ENCODE peak calls at places on chromosomes 7 and 10, in six cellular contexts. E is GM13977; O is NCI-H345; P is HTR-8/SVneo; M is adipocyte; D is effector CD4-positive, alpha-beta T cell. I is an unnamed sample.

GRCh38 chr7:73351447-73352167 is 23.6 kb downstream of the FKBP6 start:
- DNase-seq in E (no peak), O (no peak), P (no peak), M (no peak), D (no peak), I (no peak)

GRCh38 chr7:45013465-45013967 is 13.5 kb downstream of the CCM2 start:
- DNase-seq in E (no peak), O (no peak), P (no peak), M (no peak), D (no peak), I (no peak)

GRCh38 chr7:129969881-129970446 is 17.2 kb upstream of the UBE2H start:
- DNase-seq in E (no peak), O (no peak), P (peak), M (peak), D (no peak), I (no peak)

GRCh38 chr7:87219545-87220025 is at the start of gene TMEM243:
- DNase-seq in E (peak), O (peak), P (peak), M (peak), D (peak), I (peak)

GRCh38 chr10:105950410-105950809 is 1214.1 kb downstream of the SORCS1 start:
- DNase-seq in E (peak), O (no peak), P (no peak), M (peak), D (no peak), I (peak)

GRCh38 chr7:130793855-130794618 is 60.0 kb upstream of the KLF14 start:
- DNase-seq in E (no peak), O (no peak), P (no peak), M (peak), D (no peak), I (no peak)

GRCh38 chr7:108010377-108010776 is 7.4 kb upstream of the LAMB1 start:
- DNase-seq in E (no peak), O (no peak), P (no peak), M (no peak), D (no peak), I (no peak)

GRCh38 chr7:107322015-107322414 is 147.8 kb upstream of the GPR22 start:
- DNase-seq in E (no peak), O (no peak), P (no peak), M (no peak), D (no peak), I (no peak)

GRCh38 chr7:112160130-112160770 is 45.9 kb downstream of the DOCK4 start:
- DNase-seq in E (no peak), O (peak), P (no peak), M (peak), D (no peak), I (no peak)

GRCh38 chr7:70837589-70837988 is 294.4 kb upstream of the GALNT17 start:
- DNase-seq in E (no peak), O (no peak), P (no peak), M (no peak), D (no peak), I (no peak)

GRCh38 chr10:34157501-34157900 is 657.6 kb downstream of the PARD3 start:
- DNase-seq in E (no peak), O (no peak), P (no peak), M (peak), D (no peak), I (no peak)

GRCh38 chr7:155108144-155108901 is 38.2 kb downstream of the HTR5A start:
- DNase-seq in E (no peak), O (no peak), P (no peak), M (no peak), D (no peak), I (no peak)

GRCh38 chr10:5518143-5518542 is 6.6 kb upstream of the CALML3 start:
- DNase-seq in E (no peak), O (peak), P (no peak), M (no peak), D (no peak), I (no peak)

GRCh38 chr10:75878586-75878985 is 447.2 kb downstream of the LRMDA start:
- DNase-seq in E (no peak), O (no peak), P (no peak), M (no peak), D (no peak), I (no peak)

GRCh38 chr7:74623135-74623534 is 34.4 kb upstream of the GTF2I start:
- DNase-seq in E (no peak), O (no peak), P (no peak), M (no peak), D (no peak), I (no peak)

GRCh38 chr7:83947260-83947659 is 247.3 kb downstream of the SEMA3A start:
- DNase-seq in E (peak), O (peak), P (no peak), M (no peak), D (no peak), I (no peak)

GRCh38 chr10:132539431-132539839 is 1.8 kb downstream of the INPP5A start:
- DNase-seq in E (no peak), O (peak), P (no peak), M (peak), D (no peak), I (no peak)

GRCh38 chr7:131031100-131031868 is 296.4 kb upstream of the MKLN1 start:
- DNase-seq in E (peak), O (no peak), P (no peak), M (no peak), D (no peak), I (peak)

GRCh38 chr10:88986549-88987242 is 3.9 kb upstream of the FAS start:
- DNase-seq in E (no peak), O (peak), P (no peak), M (peak), D (no peak), I (no peak)

GRCh38 chr7:16652888-16653287 is 6.9 kb downstream of the BZW2 start:
- DNase-seq in E (no peak), O (peak), P (no peak), M (no peak), D (no peak), I (no peak)

GRCh38 chr10:69647101-69647500 is 17.1 kb downstream of the FAM241B start:
- DNase-seq in E (no peak), O (no peak), P (no peak), M (no peak), D (no peak), I (no peak)

GRCh38 chr10:63707254-63707910 is 186.2 kb downstream of the REEP3 start:
- DNase-seq in E (peak), O (no peak), P (peak), M (peak), D (no peak), I (peak)

GRCh38 chr10:22320591-22321155 is at the start of gene BMI1:
- DNase-seq in E (peak), O (peak), P (peak), M (peak), D (peak), I (no peak)

GRCh38 chr10:110568055-110568735 is 700 bp downstream of the SMC3 start:
- DNase-seq in E (peak), O (peak), P (peak), M (peak), D (peak), I (no peak)

GRCh38 chr10:72881291-72881690 is 12.2 kb upstream of the OIT3 start:
- DNase-seq in E (no peak), O (no peak), P (no peak), M (no peak), D (no peak), I (no peak)

GRCh38 chr7:35697414-35698175 is 2.7 kb upstream of the HERPUD2 start:
- DNase-seq in E (no peak), O (no peak), P (peak), M (peak), D (no peak), I (no peak)

GRCh38 chr10:68561804-68562649 is 1.9 kb downstream of the TET1 start:
- DNase-seq in E (peak), O (no peak), P (no peak), M (no peak), D (no peak), I (no peak)

GRCh38 chr7:31122649-31123058 is 70.5 kb downstream of the ADCYAP1R1 start:
- DNase-seq in E (peak), O (peak), P (peak), M (peak), D (no peak), I (no peak)